ENCODE peak calls at places on chromosome X, in four cellular contexts. One of them, this sample, is unnamed.

GRCh38 chrX:131792789-131793462 is 230.2 kb upstream of the STK26 start:
- DNase-seq in HCT116: no peak
- DNase-seq in K562: no peak
- DNase-seq in HepG2: no peak
- DNase-seq in this sample: no peak

GRCh38 chrX:143634373-143634685 is 1.6 kb downstream of the SLITRK4 start:
- DNase-seq in HCT116: no peak
- DNase-seq in K562: no peak
- DNase-seq in HepG2: no peak
- DNase-seq in this sample: no peak

GRCh38 chrX:154531626-154532025 is 15.0 kb downstream of the G6PD start:
- DNase-seq in HCT116: no peak
- DNase-seq in K562: no peak
- DNase-seq in HepG2: no peak
- DNase-seq in this sample: no peak

GRCh38 chrX:68982476-68982875 is 153.7 kb downstream of the EFNB1 start:
- DNase-seq in HCT116: no peak
- DNase-seq in K562: no peak
- DNase-seq in HepG2: no peak
- DNase-seq in this sample: no peak

GRCh38 chrX:19776753-19777152 is 110.6 kb downstream of the SH3KBP1 start:
- DNase-seq in HCT116: no peak
- DNase-seq in K562: no peak
- DNase-seq in HepG2: no peak
- DNase-seq in this sample: no peak

GRCh38 chrX:21881881-21882574 is 26.2 kb downstream of the YY2 start:
- DNase-seq in HCT116: no peak
- DNase-seq in K562: no peak
- DNase-seq in HepG2: no peak
- DNase-seq in this sample: no peak

GRCh38 chrX:128460835-128461234 is 408.6 kb upstream of the ACTRT1 start:
- DNase-seq in HCT116: no peak
- DNase-seq in K562: no peak
- DNase-seq in HepG2: no peak
- DNase-seq in this sample: no peak

GRCh38 chrX:136086521-136086920 is 60.8 kb upstream of the FHL1 start:
- DNase-seq in HCT116: no peak
- DNase-seq in K562: no peak
- DNase-seq in HepG2: no peak
- DNase-seq in this sample: no peak

GRCh38 chrX:136214551-136214950 is 36.6 kb downstream of the MAP7D3 start:
- DNase-seq in HCT116: no peak
- DNase-seq in K562: no peak
- DNase-seq in HepG2: peak
- DNase-seq in this sample: no peak

GRCh38 chrX:48966796-48967579 is 4.7 kb downstream of the KCND1 start:
- DNase-seq in HCT116: no peak
- DNase-seq in K562: no peak
- DNase-seq in HepG2: no peak
- DNase-seq in this sample: no peak

GRCh38 chrX:40644821-40645358 is 2.5 kb downstream of the CXorf38 start:
- DNase-seq in HCT116: no peak
- DNase-seq in K562: peak
- DNase-seq in HepG2: peak
- DNase-seq in this sample: no peak

GRCh38 chrX:120647127-120647526 is 17.3 kb upstream of the C1GALT1C1 start:
- DNase-seq in HCT116: no peak
- DNase-seq in K562: no peak
- DNase-seq in HepG2: peak
- DNase-seq in this sample: no peak

GRCh38 chrX:110265624-110266023 is 52.3 kb downstream of the AMMECR1 start:
- DNase-seq in HCT116: no peak
- DNase-seq in K562: no peak
- DNase-seq in HepG2: no peak
- DNase-seq in this sample: no peak

GRCh38 chrX:153476628-153477027 is 6.3 kb upstream of the HAUS7 start:
- DNase-seq in HCT116: no peak
- DNase-seq in K562: no peak
- DNase-seq in HepG2: no peak
- DNase-seq in this sample: no peak

GRCh38 chrX:53379008-53379710 is 43.3 kb downstream of the SMC1A start:
- DNase-seq in HCT116: no peak
- DNase-seq in K562: no peak
- DNase-seq in HepG2: no peak
- DNase-seq in this sample: no peak

GRCh38 chrX:77505227-77505626 is 58.0 kb downstream of the FGF16 start:
- DNase-seq in HCT116: no peak
- DNase-seq in K562: no peak
- DNase-seq in HepG2: peak
- DNase-seq in this sample: no peak

GRCh38 chrX:17078031-17078730 is 131.7 kb downstream of the REPS2 start:
- DNase-seq in HCT116: no peak
- DNase-seq in K562: no peak
- DNase-seq in HepG2: no peak
- DNase-seq in this sample: no peak

GRCh38 chrX:25536307-25536970 is 520.7 kb upstream of the ARX start:
- DNase-seq in HCT116: no peak
- DNase-seq in K562: no peak
- DNase-seq in HepG2: peak
- DNase-seq in this sample: no peak

GRCh38 chrX:37677765-37678164 is 7.8 kb upstream of the XK start:
- DNase-seq in HCT116: no peak
- DNase-seq in K562: no peak
- DNase-seq in HepG2: no peak
- DNase-seq in this sample: no peak

GRCh38 chrX:37677243-37677642 is 8.3 kb upstream of the XK start:
- DNase-seq in HCT116: no peak
- DNase-seq in K562: no peak
- DNase-seq in HepG2: no peak
- DNase-seq in this sample: no peak

GRCh38 chrX:37667141-37667540 is 18.4 kb upstream of the XK start:
- DNase-seq in HCT116: no peak
- DNase-seq in K562: no peak
- DNase-seq in HepG2: no peak
- DNase-seq in this sample: no peak

GRCh38 chrX:37672563-37672962 is 13.0 kb upstream of the XK start:
- DNase-seq in HCT116: no peak
- DNase-seq in K562: peak
- DNase-seq in HepG2: no peak
- DNase-seq in this sample: no peak
- TF ChIP-seq FOSL1 in HCT116: no peak
- TF ChIP-seq FOSL1 in K562: no peak
- TF ChIP-seq FOSL1 in HepG2: no peak
- TF ChIP-seq FOSL1 in this sample: no peak

DNA sequence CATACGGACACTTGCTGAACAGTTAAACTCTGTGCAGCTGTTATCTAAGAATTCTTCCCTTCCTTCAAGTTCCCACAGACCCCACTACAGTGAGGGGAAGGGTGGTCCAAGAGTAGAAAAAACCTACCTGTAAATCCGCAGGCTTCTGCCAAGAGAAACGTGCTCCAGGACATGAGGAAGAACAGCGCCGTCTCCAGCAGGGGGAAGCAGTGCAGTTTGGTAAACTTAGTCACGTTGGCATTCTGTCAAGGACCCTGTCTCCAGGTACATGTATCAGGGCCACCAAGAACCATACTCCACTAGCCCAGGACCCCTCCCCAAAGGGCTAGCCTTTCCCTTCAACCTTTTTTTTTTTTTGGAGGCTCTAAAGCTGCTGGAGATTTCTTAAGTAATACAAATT is 79.9 kb downstream of the CHST7 start:
- DNase-seq in HCT116: no peak
- DNase-seq in K562: peak
- DNase-seq in HepG2: peak
- DNase-seq in this sample: peak
- TF ChIP-seq FOSL1 in HCT116: no peak
- TF ChIP-seq FOSL1 in K562: no peak
- TF ChIP-seq FOSL1 in HepG2: no peak
- TF ChIP-seq FOSL1 in this sample: no peak

DNA sequence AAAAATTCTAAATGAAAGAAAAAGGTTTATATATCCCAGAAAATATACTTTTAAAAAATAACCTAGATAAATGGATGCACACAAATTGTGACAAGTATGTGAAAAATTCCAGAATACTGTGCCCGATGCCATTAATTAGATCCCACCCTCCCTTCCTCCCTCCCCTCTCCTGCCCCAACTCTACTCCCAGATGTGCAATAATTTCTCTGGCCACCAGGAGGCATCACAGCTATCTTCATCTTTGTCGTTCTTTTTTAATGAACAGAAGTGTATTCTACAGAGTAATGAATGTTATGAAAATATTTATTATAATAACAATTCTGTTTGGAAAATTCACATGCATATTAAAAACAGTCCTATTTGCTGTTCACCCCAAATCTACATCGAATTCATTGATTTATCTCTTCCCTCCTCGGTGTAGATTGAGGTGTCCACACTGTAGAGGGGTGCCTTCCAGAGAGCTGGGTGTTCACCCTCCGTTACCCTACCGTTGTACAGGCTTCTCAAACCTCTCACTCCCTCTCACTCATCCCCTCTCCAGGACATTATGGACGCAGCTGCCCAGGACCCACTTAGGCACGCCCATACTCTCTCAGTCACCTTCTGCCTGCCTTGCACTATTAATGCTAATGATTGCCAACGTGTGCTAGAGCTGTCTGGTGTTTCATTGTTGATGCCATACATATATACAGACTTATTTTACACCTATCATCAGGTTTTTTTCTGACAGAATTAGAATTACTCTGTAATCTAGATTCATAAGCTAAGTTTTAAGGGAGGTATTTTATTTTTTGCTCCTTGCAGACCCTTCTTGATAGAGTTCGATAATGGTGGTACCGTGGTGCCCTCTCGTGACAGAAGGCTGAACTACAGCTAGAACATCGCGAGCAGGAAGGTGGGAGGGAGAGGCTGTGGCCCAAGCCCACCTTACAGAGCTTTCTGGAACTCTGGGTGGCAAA is 14.1 kb downstream of the RAB40AL start:
- DNase-seq in HCT116: peak
- DNase-seq in K562: peak
- DNase-seq in HepG2: peak
- DNase-seq in this sample: peak
- TF ChIP-seq FOSL1 in HCT116: no peak
- TF ChIP-seq FOSL1 in K562: no peak
- TF ChIP-seq FOSL1 in HepG2: no peak
- TF ChIP-seq FOSL1 in this sample: no peak

GRCh38 chrX:38513087-38513742 is 48.1 kb upstream of the TSPAN7 start:
- DNase-seq in HCT116: no peak
- DNase-seq in K562: no peak
- DNase-seq in HepG2: peak
- DNase-seq in this sample: no peak
- TF ChIP-seq FOSL1 in HCT116: no peak
- TF ChIP-seq FOSL1 in K562: no peak
- TF ChIP-seq FOSL1 in HepG2: no peak
- TF ChIP-seq FOSL1 in this sample: no peak

DNA sequence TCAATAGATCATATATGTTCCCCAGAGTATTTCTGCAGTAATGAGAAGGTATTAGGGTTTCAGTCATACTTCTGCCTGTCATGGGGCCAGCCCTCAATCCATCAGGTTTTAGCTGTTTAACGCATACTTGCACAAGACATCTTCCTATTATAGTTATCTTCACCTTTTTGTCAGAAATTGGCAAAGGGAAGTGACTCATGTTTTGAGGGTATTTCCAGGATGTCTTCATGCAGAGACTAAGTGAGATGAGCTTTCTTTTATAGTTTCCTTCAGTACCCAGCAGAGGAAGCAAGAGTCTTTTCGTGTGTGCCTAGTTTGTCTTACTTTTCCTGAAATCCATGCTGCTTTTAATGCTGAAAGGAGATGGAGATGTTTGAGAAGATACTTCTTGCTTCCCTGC is 9.5 kb downstream of the CSTF2 start:
- DNase-seq in HCT116: no peak
- DNase-seq in K562: no peak
- DNase-seq in HepG2: no peak
- DNase-seq in this sample: no peak
- TF ChIP-seq FOSL1 in HCT116: no peak
- TF ChIP-seq FOSL1 in K562: no peak
- TF ChIP-seq FOSL1 in HepG2: no peak
- TF ChIP-seq FOSL1 in this sample: no peak

DNA sequence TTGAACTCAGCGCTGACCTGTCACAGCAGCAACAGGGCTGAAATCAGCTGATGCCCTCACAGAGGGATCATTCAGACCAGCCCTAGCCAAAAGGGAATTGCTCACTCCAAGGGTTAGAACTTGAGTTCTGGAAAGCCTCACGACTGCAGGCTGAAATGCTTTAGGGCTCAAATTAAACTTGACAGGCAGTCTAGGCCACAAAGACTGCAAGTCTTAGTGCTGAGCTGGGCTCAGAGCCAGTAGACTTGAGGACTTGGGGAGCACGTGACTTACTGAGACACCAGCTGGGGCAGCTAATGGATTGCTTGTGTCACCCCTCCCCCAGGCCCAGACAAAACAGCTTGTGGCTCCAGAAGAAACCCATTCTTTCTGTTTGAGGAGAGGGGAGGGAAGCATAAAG is 119.0 kb upstream of the SLC6A14 start:
- DNase-seq in HCT116: no peak
- DNase-seq in K562: no peak
- DNase-seq in HepG2: no peak
- DNase-seq in this sample: no peak
- TF ChIP-seq FOSL1 in HCT116: no peak
- TF ChIP-seq FOSL1 in K562: no peak
- TF ChIP-seq FOSL1 in HepG2: no peak
- TF ChIP-seq FOSL1 in this sample: no peak

GRCh38 chrX:47530054-47530453 is 31.0 kb upstream of the ARAF start:
- DNase-seq in HCT116: no peak
- DNase-seq in K562: no peak
- DNase-seq in HepG2: no peak
- DNase-seq in this sample: no peak

GRCh38 chrX:47523713-47524166 is 37.3 kb upstream of the ARAF start:
- DNase-seq in HCT116: no peak
- DNase-seq in K562: no peak
- DNase-seq in HepG2: no peak
- DNase-seq in this sample: peak

GRCh38 chrX:47529548-47529947 is 31.5 kb upstream of the ARAF start:
- DNase-seq in HCT116: no peak
- DNase-seq in K562: no peak
- DNase-seq in HepG2: no peak
- DNase-seq in this sample: no peak
- TF ChIP-seq FOSL1 in HCT116: no peak
- TF ChIP-seq FOSL1 in K562: no peak
- TF ChIP-seq FOSL1 in HepG2: no peak
- TF ChIP-seq FOSL1 in this sample: no peak

This sample was measured in H1.